ENCODE peak calls at places on chromosomes 13 and 19, in eight cellular contexts. Z, T, C, N, J, P, W and L are unnamed samples.
A peak's percentile ranks its signal among the peaks of the same experiment; 100 is the strongest.

GRCh38 chr19:4754248-4754647 is 30.6 kb upstream of the DPP9 start:
- DNase-seq in Z (no peak), T (no peak), C (no peak), N (no peak), J (no peak), P (peak; percentile 13), W (no peak), L (no peak)

GRCh38 chr19:29293292-29293691 is 80.3 kb upstream of the UQCRFS1 start:
- DNase-seq in Z (no peak), T (no peak), C (no peak), N (no peak), J (no peak), P (no peak), W (no peak), L (no peak)

GRCh38 chr19:54014920-54015560 is 23.6 kb downstream of the CACNG6 start:
- DNase-seq in Z (no peak), T (no peak), C (no peak), N (no peak), J (no peak), P (no peak), W (no peak), L (peak; percentile 88)

GRCh38 chr13:53368948-53369347 is 340.3 kb downstream of the OLFM4 start:
- DNase-seq in Z (no peak), T (no peak), C (no peak), N (no peak), J (no peak), P (no peak), W (no peak), L (no peak)

GRCh38 chr13:98977568-98978270 is at the start of gene DOCK9:
- DNase-seq in Z (no peak), T (no peak), C (no peak), N (peak; percentile 60), J (no peak), P (peak; percentile 65), W (peak; percentile 89), L (no peak)

GRCh38 chr19:35030257-35031071 is at the start of gene SCN1B:
- DNase-seq in Z (peak; percentile 85), T (peak; percentile 59), C (peak; percentile 38), N (no peak), J (no peak), P (peak; percentile 55), W (peak; percentile 91), L (peak; percentile 78)

GRCh38 chr19:14028901-14029300 is 953 bp downstream of the RLN3 start:
- DNase-seq in Z (no peak), T (no peak), C (no peak), N (no peak), J (no peak), P (no peak), W (no peak), L (no peak)

GRCh38 chr19:41064974-41065569 is 23.2 kb upstream of the CYP2A13 start:
- DNase-seq in Z (peak; percentile 69), T (no peak), C (no peak), N (no peak), J (no peak), P (peak; percentile 43), W (no peak), L (peak; percentile 47)

GRCh38 chr19:46716013-46716671 is 772 bp downstream of the PRKD2 start:
- DNase-seq in Z (no peak), T (no peak), C (no peak), N (peak; percentile 56), J (no peak), P (no peak), W (peak; percentile 62), L (no peak)

DNA sequence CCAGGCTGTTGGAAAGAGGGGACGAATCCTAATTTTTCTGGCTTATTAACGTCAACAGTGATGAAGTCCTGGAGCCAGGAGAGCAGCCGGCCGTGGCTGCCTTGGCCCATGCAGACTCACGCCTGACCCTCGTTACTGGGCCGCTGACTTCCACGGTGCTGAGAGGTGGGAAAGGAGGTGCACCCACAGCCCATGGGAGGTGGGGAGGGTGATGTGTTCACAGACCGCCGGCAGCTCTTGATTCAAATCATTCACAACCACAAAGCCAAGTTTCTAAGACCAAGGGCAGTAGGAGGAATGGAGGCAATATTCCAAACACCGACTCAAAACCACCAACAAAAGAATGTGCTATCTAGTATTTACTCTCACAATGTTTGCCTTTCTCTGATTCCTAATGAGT is 24.3 kb downstream of the COL4A2 start:
- DNase-seq in Z (no peak), T (peak; percentile 31), C (no peak), N (no peak), J (no peak), P (peak; percentile 69), W (no peak), L (no peak)
- H3K27ac ChIP-seq in Z (no peak overlapping the region), T (peak overlapping the region; percentile 71), C (no peak overlapping the region), N (no peak overlapping the region), J (peak overlapping the region; percentile 96), P (peak overlapping the region; percentile 92), W (no peak overlapping the region), L (no peak overlapping the region)

DNA sequence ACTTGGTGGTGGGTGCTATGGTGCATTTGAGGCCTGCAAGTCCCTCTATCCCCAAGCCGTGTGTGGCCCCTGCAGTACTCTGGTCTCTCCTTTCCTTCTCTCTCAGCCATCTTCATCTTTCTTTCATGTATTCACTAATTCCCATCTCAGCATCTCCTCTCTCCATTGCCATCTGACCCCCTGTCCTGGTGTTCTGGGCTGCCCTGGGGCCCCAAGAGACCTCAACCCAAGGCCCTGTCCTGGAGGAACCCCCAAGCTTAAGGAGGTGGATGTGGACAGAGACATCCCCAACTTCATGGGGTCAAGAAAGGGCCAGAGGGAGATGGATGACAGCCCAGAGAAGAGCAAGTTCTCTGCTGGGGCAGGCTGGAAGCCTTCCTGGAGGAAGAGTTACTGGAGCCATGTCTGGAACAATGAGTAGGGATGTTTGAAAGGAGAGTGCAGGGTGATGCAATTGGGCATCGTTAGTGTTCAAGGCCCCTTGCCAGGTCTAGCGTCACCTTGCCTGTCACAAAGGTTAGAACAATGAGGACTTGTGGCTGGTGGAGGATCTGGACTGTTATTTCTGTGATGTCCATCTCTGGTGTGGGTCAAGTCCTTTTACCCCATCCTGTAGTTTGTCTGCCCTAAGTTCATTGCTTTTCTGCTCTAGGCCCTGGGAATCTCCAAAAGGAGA is 3.5 kb downstream of the CYP4F3 start:
- DNase-seq in Z (no peak), T (no peak), C (no peak), N (no peak), J (no peak), P (no peak), W (no peak), L (no peak)
- H3K9me3 ChIP-seq in Z (no peaks in the 10 kb centered on the region), T (no peaks in the 10 kb centered on the region), C (no peaks in the 10 kb centered on the region), N (no peaks in the 10 kb centered on the region), J (no peaks in the 10 kb centered on the region), P (peaks cover 37% of the 10 kb centered on the region), W (no peaks in the 10 kb centered on the region), L (no peaks in the 10 kb centered on the region)

DNA sequence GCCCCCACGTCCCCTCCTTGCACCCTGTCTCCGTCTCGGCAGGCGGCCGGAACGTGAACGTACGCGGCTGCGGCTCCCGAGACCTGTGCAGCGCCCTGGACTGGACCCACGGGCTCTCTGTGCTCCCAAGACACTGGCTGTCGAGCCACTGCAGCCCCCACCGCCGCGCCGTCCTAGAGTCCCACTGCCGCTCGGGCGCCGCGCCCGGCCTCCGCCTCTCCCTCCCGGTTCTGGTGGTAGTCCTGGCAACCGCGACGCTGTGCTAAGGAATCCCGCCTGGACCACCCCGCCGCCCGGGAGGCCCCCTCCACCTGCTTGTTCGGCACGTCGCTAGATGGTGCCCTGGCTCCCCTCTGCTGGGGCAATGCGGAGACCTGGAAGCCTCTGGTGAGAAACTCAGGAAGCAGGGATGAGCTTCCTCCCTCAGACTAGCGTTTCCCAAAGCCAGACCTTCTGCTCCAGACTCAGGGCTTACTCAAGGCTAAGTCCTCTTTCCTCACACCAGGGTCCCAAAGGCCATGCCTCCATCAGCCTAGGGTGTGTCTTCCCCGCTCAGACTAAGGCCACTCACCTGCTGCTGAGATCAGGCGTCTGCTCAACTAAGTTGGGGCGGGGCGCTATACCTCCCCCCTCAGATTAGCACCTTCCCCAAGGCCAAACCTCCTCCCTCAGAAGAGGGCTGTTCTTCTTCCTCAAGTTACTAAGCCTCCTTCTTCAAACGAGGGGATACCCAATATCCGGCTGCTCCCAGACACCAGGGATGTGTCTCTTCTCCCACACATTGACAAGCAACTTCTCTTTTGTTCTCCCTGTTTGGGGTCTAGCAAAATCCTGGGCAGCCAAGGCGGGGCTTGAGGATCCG is 16.1 kb upstream of the IRGC start:
- DNase-seq in Z (no peak), T (peak; percentile 53), C (no peak), N (peak; percentile 58), J (no peak), P (peak; percentile 28), W (peak; percentile 77), L (peak; percentile 49)
- H3K4me3 ChIP-seq in Z (no peak overlapping the region), T (peak overlapping the region; percentile 32), C (no peak overlapping the region), N (peak overlapping the region; percentile 42), J (peak overlapping the region; percentile 59), P (no peak overlapping the region), W (peak overlapping the region; percentile 12), L (peak overlapping the region; percentile 29)

GRCh38 chr19:2604747-2605329 is 97.7 kb downstream of the GNG7 start:
- DNase-seq in Z (no peak), T (no peak), C (no peak), N (no peak), J (no peak), P (no peak), W (no peak), L (no peak)
- H3K27ac ChIP-seq in Z (no peak overlapping the region), T (no peak overlapping the region), C (no peak overlapping the region), N (no peak overlapping the region), J (no peak overlapping the region), P (no peak overlapping the region), W (no peak overlapping the region), L (no peak overlapping the region)